ENCODE peak calls at places on chromosomes 11 and 22, in seven cellular contexts. One of them, this sample, is unnamed. For H3K27me3, the result is how much of the 10 kb centered on the place peaks cover.

GRCh38 chr22:21922370-21923162 is 30.1 kb downstream of the PPM1F start:
- DNase-seq in sigmoid colon: no peak
- DNase-seq in stomach: no peak
- DNase-seq in GM12878: no peak
- DNase-seq in HepG2: no peak
- DNase-seq in K562: no peak
- DNase-seq in transverse colon: no peak
- DNase-seq in this sample: no peak

GRCh38 chr11:60493454-60493853 is 876 bp downstream of the MS4A12 start:
- DNase-seq in sigmoid colon: no peak
- DNase-seq in stomach: no peak
- DNase-seq in GM12878: no peak
- DNase-seq in HepG2: no peak
- DNase-seq in K562: no peak
- DNase-seq in transverse colon: no peak
- DNase-seq in this sample: no peak

GRCh38 chr11:134973801-134974200 is 561.8 kb upstream of the B3GAT1 start:
- DNase-seq in sigmoid colon: no peak
- DNase-seq in stomach: no peak
- DNase-seq in GM12878: no peak
- DNase-seq in HepG2: no peak
- DNase-seq in K562: no peak
- DNase-seq in transverse colon: no peak
- DNase-seq in this sample: peak

GRCh38 chr11:67409781-67410368 is 5.6 kb upstream of the CARNS1 start:
- DNase-seq in sigmoid colon: no peak
- DNase-seq in stomach: peak
- DNase-seq in GM12878: no peak
- DNase-seq in HepG2: peak
- DNase-seq in K562: peak
- DNase-seq in transverse colon: peak
- DNase-seq in this sample: no peak

GRCh38 chr11:77412814-77413213 is 61.1 kb downstream of the PAK1 start:
- DNase-seq in sigmoid colon: no peak
- DNase-seq in stomach: no peak
- DNase-seq in GM12878: no peak
- DNase-seq in HepG2: no peak
- DNase-seq in K562: no peak
- DNase-seq in transverse colon: no peak
- DNase-seq in this sample: no peak

GRCh38 chr11:15967166-15967565 is 389.2 kb downstream of the SOX6 start:
- DNase-seq in sigmoid colon: no peak
- DNase-seq in stomach: no peak
- DNase-seq in GM12878: no peak
- DNase-seq in HepG2: no peak
- DNase-seq in K562: peak
- DNase-seq in transverse colon: peak
- DNase-seq in this sample: no peak

GRCh38 chr11:28835790-28836189 is 727.6 kb downstream of the METTL15 start:
- DNase-seq in sigmoid colon: no peak
- DNase-seq in stomach: no peak
- DNase-seq in GM12878: no peak
- DNase-seq in HepG2: no peak
- DNase-seq in K562: no peak
- DNase-seq in transverse colon: no peak
- DNase-seq in this sample: no peak

GRCh38 chr11:8056810-8057463 is 24.1 kb upstream of the TUB start:
- DNase-seq in sigmoid colon: peak
- DNase-seq in stomach: peak
- DNase-seq in GM12878: no peak
- DNase-seq in HepG2: no peak
- DNase-seq in K562: no peak
- DNase-seq in transverse colon: peak
- DNase-seq in this sample: no peak

GRCh38 chr22:41589260-41589600 is 410 bp downstream of the PMM1 start:
- DNase-seq in sigmoid colon: peak
- DNase-seq in stomach: peak
- DNase-seq in GM12878: no peak
- DNase-seq in HepG2: no peak
- DNase-seq in K562: peak
- DNase-seq in transverse colon: no peak
- DNase-seq in this sample: no peak

GRCh38 chr11:103035656-103036434 is 56.1 kb downstream of the DCUN1D5 start:
- DNase-seq in sigmoid colon: no peak
- DNase-seq in stomach: no peak
- DNase-seq in GM12878: peak
- DNase-seq in HepG2: peak
- DNase-seq in K562: peak
- DNase-seq in transverse colon: no peak
- DNase-seq in this sample: no peak

GRCh38 chr11:31856248-31856647 is 45.1 kb upstream of the PAX6 start:
- DNase-seq in sigmoid colon: no peak
- DNase-seq in stomach: no peak
- DNase-seq in GM12878: no peak
- DNase-seq in HepG2: no peak
- DNase-seq in K562: no peak
- DNase-seq in transverse colon: no peak
- DNase-seq in this sample: no peak

GRCh38 chr11:119993732-119994131 is 144.2 kb downstream of the TRIM29 start:
- DNase-seq in sigmoid colon: no peak
- DNase-seq in stomach: peak
- DNase-seq in GM12878: no peak
- DNase-seq in HepG2: no peak
- DNase-seq in K562: no peak
- DNase-seq in transverse colon: peak
- DNase-seq in this sample: no peak

GRCh38 chr11:43905788-43906187 is 25.2 kb downstream of the ALKBH3 start:
- DNase-seq in sigmoid colon: no peak
- DNase-seq in stomach: no peak
- DNase-seq in GM12878: no peak
- DNase-seq in HepG2: no peak
- DNase-seq in K562: no peak
- DNase-seq in transverse colon: no peak
- DNase-seq in this sample: no peak
- TF ChIP-seq EP300 in sigmoid colon: no peak
- TF ChIP-seq EP300 in stomach: no peak
- TF ChIP-seq EP300 in GM12878: no peak
- TF ChIP-seq EP300 in HepG2: no peak
- TF ChIP-seq EP300 in K562: no peak
- TF ChIP-seq EP300 in transverse colon: no peak
- TF ChIP-seq EP300 in this sample: no peak

DNA sequence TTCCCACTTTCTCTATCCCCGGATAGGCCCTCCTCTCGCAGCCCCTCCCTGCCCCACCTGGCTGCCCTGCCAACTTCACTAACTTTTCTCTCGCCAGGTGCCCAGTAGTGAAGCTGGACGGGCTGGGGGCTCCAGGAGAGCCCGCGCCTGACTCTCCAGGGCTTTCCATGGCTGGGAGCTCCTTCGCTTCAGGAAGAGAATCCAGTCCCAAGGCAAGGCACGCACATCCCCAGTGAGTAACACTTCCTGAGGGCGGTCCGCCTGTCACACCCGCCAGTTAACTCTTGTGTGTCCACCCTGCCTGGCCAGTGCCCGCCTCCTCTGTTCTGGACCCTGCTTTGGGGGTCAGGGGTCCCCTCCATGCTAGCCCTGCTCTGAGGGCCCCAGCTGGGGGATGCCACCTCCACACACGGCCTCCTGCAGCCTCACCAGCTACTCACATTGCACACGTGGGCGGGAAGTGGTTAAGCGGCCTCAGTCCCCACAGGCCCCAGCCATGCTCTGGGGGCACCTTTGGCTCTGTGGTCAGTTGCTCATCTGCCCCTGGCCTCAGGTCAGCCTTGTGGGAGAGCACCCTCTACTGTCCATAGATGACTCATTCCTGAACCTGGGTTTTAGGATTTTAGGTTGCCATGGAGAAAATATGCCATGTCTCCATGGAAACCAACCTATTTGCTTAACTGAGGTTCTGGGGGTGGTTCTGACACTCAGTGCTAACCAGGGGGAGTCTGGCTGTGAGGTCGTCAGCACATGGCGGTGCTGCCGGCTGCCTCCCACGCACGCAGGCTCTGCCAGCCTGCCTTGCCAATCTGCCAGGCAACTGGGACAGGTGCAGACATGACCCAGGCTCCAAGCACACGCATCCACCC is at the start of gene RIN1:
- DNase-seq in sigmoid colon: peak
- DNase-seq in stomach: peak
- DNase-seq in GM12878: peak
- DNase-seq in HepG2: peak
- DNase-seq in K562: peak
- DNase-seq in transverse colon: peak
- DNase-seq in this sample: no peak
- TF ChIP-seq POLR2AphosphoS5 in sigmoid colon: peak
- TF ChIP-seq POLR2AphosphoS5 in stomach: peak
- TF ChIP-seq POLR2AphosphoS5 in GM12878: peak
- TF ChIP-seq POLR2AphosphoS5 in HepG2: no peak
- TF ChIP-seq POLR2AphosphoS5 in K562: peak
- TF ChIP-seq POLR2AphosphoS5 in transverse colon: peak
- TF ChIP-seq POLR2AphosphoS5 in this sample: peak

DNA sequence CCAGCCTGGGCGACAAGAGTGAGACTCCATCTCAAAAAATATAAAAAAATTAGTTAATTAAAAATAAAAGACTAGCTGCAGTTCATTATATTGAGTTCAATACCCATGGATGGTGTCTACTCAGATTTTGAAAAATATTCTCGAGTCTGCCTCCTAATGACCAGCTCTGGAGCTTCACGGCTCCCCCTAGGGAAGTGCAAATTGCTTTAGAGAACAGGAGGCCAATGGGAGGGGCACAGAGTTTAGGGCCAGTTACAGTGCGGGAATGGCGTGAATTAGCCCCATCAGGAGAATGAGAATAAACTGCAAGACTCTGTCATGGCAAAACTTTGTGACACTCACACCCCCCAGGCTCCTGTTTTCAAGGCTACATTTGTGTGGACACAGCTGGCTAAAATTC is 4.6 kb downstream of the FGF4 start:
- DNase-seq in sigmoid colon: no peak
- DNase-seq in stomach: no peak
- DNase-seq in GM12878: no peak
- DNase-seq in HepG2: no peak
- DNase-seq in K562: no peak
- DNase-seq in transverse colon: no peak
- DNase-seq in this sample: no peak
- H3K27me3 ChIP-seq in sigmoid colon: half or more
- H3K27me3 ChIP-seq in stomach: under half
- H3K27me3 ChIP-seq in GM12878: under half
- H3K27me3 ChIP-seq in HepG2: under half
- H3K27me3 ChIP-seq in K562: under half
- H3K27me3 ChIP-seq in transverse colon: half or more
- H3K27me3 ChIP-seq in this sample: under half

GRCh38 chr11:123188508-123189165 is 6.4 kb downstream of the CLMP start:
- DNase-seq in sigmoid colon: no peak
- DNase-seq in stomach: no peak
- DNase-seq in GM12878: no peak
- DNase-seq in HepG2: no peak
- DNase-seq in K562: no peak
- DNase-seq in transverse colon: no peak
- DNase-seq in this sample: no peak

GRCh38 chr11:123186291-123186690 is 8.8 kb downstream of the CLMP start:
- DNase-seq in sigmoid colon: no peak
- DNase-seq in stomach: no peak
- DNase-seq in GM12878: no peak
- DNase-seq in HepG2: no peak
- DNase-seq in K562: no peak
- DNase-seq in transverse colon: no peak
- DNase-seq in this sample: no peak

GRCh38 chr11:123187670-123188507 is 7.2 kb downstream of the CLMP start:
- DNase-seq in sigmoid colon: no peak
- DNase-seq in stomach: no peak
- DNase-seq in GM12878: no peak
- DNase-seq in HepG2: no peak
- DNase-seq in K562: no peak
- DNase-seq in transverse colon: no peak
- DNase-seq in this sample: no peak

GRCh38 chr11:123185326-123185725 is 9.7 kb downstream of the CLMP start:
- DNase-seq in sigmoid colon: no peak
- DNase-seq in stomach: no peak
- DNase-seq in GM12878: no peak
- DNase-seq in HepG2: no peak
- DNase-seq in K562: no peak
- DNase-seq in transverse colon: no peak
- DNase-seq in this sample: no peak

DNA sequence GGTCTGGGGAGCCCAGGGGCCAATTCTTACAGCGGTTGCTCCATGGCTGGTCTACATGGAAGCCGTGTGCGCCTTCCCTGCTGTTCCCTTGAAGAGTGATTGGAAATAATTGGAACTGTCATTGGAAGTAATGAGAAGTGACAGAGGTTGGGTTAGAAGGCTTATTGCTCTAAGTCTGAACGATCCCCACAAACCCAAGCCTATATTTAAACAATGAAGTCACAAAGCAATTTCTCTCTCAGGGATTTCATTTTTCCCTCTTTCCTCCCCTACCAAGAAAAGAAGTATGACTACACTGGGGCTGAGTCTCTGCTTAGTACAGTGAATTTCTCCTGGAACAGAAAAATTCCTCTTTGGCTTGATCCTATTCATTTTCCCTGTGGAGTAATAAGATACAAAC is 7.8 kb downstream of the CLMP start:
- DNase-seq in sigmoid colon: no peak
- DNase-seq in stomach: no peak
- DNase-seq in GM12878: no peak
- DNase-seq in HepG2: no peak
- DNase-seq in K562: no peak
- DNase-seq in transverse colon: no peak
- DNase-seq in this sample: no peak
- TF ChIP-seq EP300 in sigmoid colon: no peak
- TF ChIP-seq EP300 in stomach: no peak
- TF ChIP-seq EP300 in GM12878: no peak
- TF ChIP-seq EP300 in HepG2: no peak
- TF ChIP-seq EP300 in K562: no peak
- TF ChIP-seq EP300 in transverse colon: no peak
- TF ChIP-seq EP300 in this sample: no peak

GRCh38 chr11:83278351-83278750 is 7.8 kb downstream of the CCDC90B start:
- DNase-seq in sigmoid colon: no peak
- DNase-seq in stomach: no peak
- DNase-seq in GM12878: no peak
- DNase-seq in HepG2: no peak
- DNase-seq in K562: no peak
- DNase-seq in transverse colon: no peak
- DNase-seq in this sample: no peak

GRCh38 chr11:83275888-83276641 is 10.1 kb downstream of the CCDC90B start:
- DNase-seq in sigmoid colon: no peak
- DNase-seq in stomach: no peak
- DNase-seq in GM12878: no peak
- DNase-seq in HepG2: no peak
- DNase-seq in K562: no peak
- DNase-seq in transverse colon: no peak
- DNase-seq in this sample: no peak

GRCh38 chr11:83272627-83273026 is 13.5 kb downstream of the CCDC90B start:
- DNase-seq in sigmoid colon: no peak
- DNase-seq in stomach: no peak
- DNase-seq in GM12878: no peak
- DNase-seq in HepG2: no peak
- DNase-seq in K562: no peak
- DNase-seq in transverse colon: no peak
- DNase-seq in this sample: no peak
- TF ChIP-seq POLR2AphosphoS5 in sigmoid colon: no peak
- TF ChIP-seq POLR2AphosphoS5 in stomach: no peak
- TF ChIP-seq POLR2AphosphoS5 in GM12878: no peak
- TF ChIP-seq POLR2AphosphoS5 in HepG2: no peak
- TF ChIP-seq POLR2AphosphoS5 in K562: no peak
- TF ChIP-seq POLR2AphosphoS5 in transverse colon: no peak
- TF ChIP-seq POLR2AphosphoS5 in this sample: no peak

This sample was measured in esophagus muscularis mucosa.